ENCODE peak calls at places on chromosome X, in seven cellular contexts. I is coronary artery; X is A549; M is mucosa of descending colon; Q is neural progenitor cell; O is GM13976; J is activated CD8-positive, alpha-beta T cell treated with anti-CD3 and anti-CD28 coated beads for 36 hours. N is an unnamed sample.
A peak's percentile ranks its signal among the peaks of the same experiment; 100 is the strongest.

GRCh38 chrX:24395775-24396174 is 35.3 kb downstream of the SUPT20HL1 start:
- DNase-seq in I (no peak), X (peak; percentile 57), M (no peak), Q (peak; percentile 78), O (peak; percentile 51), J (peak; percentile 42), N (peak; percentile 8)

GRCh38 chrX:1592128-1592862 is 891 bp downstream of the AKAP17A start:
- DNase-seq in I (no peak), X (no peak), M (peak; percentile 71), Q (no peak), O (peak; percentile 78), J (peak; percentile 60), N (peak; percentile 62)

GRCh38 chrX:1368385-1368698 is 23.6 kb downstream of the SLC25A6 start:
- DNase-seq in I (no peak), X (no peak), M (no peak), Q (no peak), O (no peak), J (no peak), N (no peak)

GRCh38 chrX:141341341-141341740 is 99.0 kb upstream of the SPANXC start:
- DNase-seq in I (no peak), X (peak; percentile 13), M (no peak), Q (no peak), O (no peak), J (no peak), N (no peak)

GRCh38 chrX:66163447-66163846 is 600 bp upstream of the HEPH start:
- DNase-seq in I (no peak), X (no peak), M (no peak), Q (no peak), O (no peak), J (no peak), N (no peak)

GRCh38 chrX:1071351-1071750 is 141.1 kb downstream of the CRLF2 start:
- DNase-seq in I (no peak), X (no peak), M (no peak), Q (no peak), O (no peak), J (no peak), N (no peak)

GRCh38 chrX:150869450-150869849 is 29.0 kb downstream of the CD99L2 start:
- DNase-seq in I (no peak), X (no peak), M (peak; percentile 56), Q (no peak), O (no peak), J (no peak), N (peak; percentile 36)

GRCh38 chrX:136828830-136829229 is 48.1 kb upstream of the ARHGEF6 start:
- DNase-seq in I (no peak), X (no peak), M (no peak), Q (no peak), O (no peak), J (no peak), N (no peak)

GRCh38 chrX:26851981-26852380 is 611.2 kb downstream of the PPP4R3C start:
- DNase-seq in I (no peak), X (no peak), M (no peak), Q (peak; percentile 44), O (no peak), J (no peak), N (no peak)

GRCh38 chrX:31098081-31098480 is 26.2 kb upstream of the FTHL17 start:
- DNase-seq in I (no peak), X (no peak), M (no peak), Q (no peak), O (no peak), J (no peak), N (no peak)

GRCh38 chrX:130645955-130646583 is 244.3 kb downstream of the RBMX2 start:
- DNase-seq in I (no peak), X (no peak), M (no peak), Q (no peak), O (no peak), J (no peak), N (no peak)

GRCh38 chrX:50327235-50327634 is 122.7 kb downstream of the CCNB3 start:
- DNase-seq in I (no peak), X (no peak), M (no peak), Q (no peak), O (no peak), J (no peak), N (no peak)

GRCh38 chrX:130916636-130917422 is 13.8 kb upstream of the ENOX2 start:
- DNase-seq in I (no peak), X (peak; percentile 44), M (no peak), Q (peak; percentile 56), O (peak; percentile 51), J (peak; percentile 39), N (peak; percentile 10)

GRCh38 chrX:112688242-112688641 is 8.5 kb upstream of the LHFPL1 start:
- DNase-seq in I (no peak), X (no peak), M (no peak), Q (no peak), O (no peak), J (no peak), N (no peak)

GRCh38 chrX:123217728-123218127 is 33.6 kb downstream of the GRIA3 start:
- DNase-seq in I (no peak), X (no peak), M (no peak), Q (no peak), O (no peak), J (no peak), N (no peak)

GRCh38 chrX:123217077-123217476 is 33.0 kb downstream of the GRIA3 start:
- DNase-seq in I (no peak), X (no peak), M (no peak), Q (no peak), O (no peak), J (no peak), N (no peak)

GRCh38 chrX:153063315-153063714 is 7.0 kb downstream of the PNMA3 start:
- DNase-seq in I (no peak), X (no peak), M (no peak), Q (no peak), O (no peak), J (no peak), N (no peak)

GRCh38 chrX:43860646-43861370 is 21.4 kb downstream of the MAOB start:
- DNase-seq in I (no peak), X (peak; percentile 12), M (no peak), Q (no peak), O (no peak), J (no peak), N (no peak)

GRCh38 chrX:109350621-109351020 is 131.3 kb downstream of the GUCY2F start:
- DNase-seq in I (no peak), X (no peak), M (no peak), Q (no peak), O (no peak), J (no peak), N (no peak)

GRCh38 chrX:105872921-105873320 is 50.6 kb downstream of the NRK start:
- DNase-seq in I (no peak), X (no peak), M (no peak), Q (no peak), O (no peak), J (no peak), N (no peak)

GRCh38 chrX:11908371-11908770 is 150.3 kb downstream of the MSL3 start:
- DNase-seq in I (no peak), X (peak; percentile 8), M (no peak), Q (peak; percentile 36), O (peak; percentile 11), J (peak; percentile 34), N (peak; percentile 13)

GRCh38 chrX:119728487-119728886 is 29.9 kb upstream of the SOWAHD start:
- DNase-seq in I (no peak), X (peak; percentile 13), M (no peak), Q (peak; percentile 20), O (no peak), J (no peak), N (no peak)

GRCh38 chrX:32873786-32874185 is 337.6 kb downstream of the DMD start:
- DNase-seq in I (no peak), X (no peak), M (no peak), Q (no peak), O (no peak), J (no peak), N (no peak)

GRCh38 chrX:13387656-13388421 is 68.0 kb upstream of the ATXN3L start:
- DNase-seq in I (no peak), X (no peak), M (no peak), Q (no peak), O (no peak), J (peak; percentile 38), N (peak; percentile 16)

GRCh38 chrX:36573720-36574119 is 434.4 kb upstream of the FAM47C start:
- DNase-seq in I (no peak), X (no peak), M (no peak), Q (no peak), O (no peak), J (no peak), N (no peak)

GRCh38 chrX:45515262-45516215 is 314.9 kb upstream of the DIPK2B start:
- DNase-seq in I (peak; percentile 79), X (peak; percentile 56), M (peak; percentile 54), Q (peak; percentile 49), O (peak; percentile 13), J (peak; percentile 38), N (no peak)
- TF ChIP-seq CTCF in I (no peak), X (peak; percentile 79), M (no peak), Q (peak; percentile 62), O (no peak), J (peak; percentile 38), N (peak; percentile 60)

DNA sequence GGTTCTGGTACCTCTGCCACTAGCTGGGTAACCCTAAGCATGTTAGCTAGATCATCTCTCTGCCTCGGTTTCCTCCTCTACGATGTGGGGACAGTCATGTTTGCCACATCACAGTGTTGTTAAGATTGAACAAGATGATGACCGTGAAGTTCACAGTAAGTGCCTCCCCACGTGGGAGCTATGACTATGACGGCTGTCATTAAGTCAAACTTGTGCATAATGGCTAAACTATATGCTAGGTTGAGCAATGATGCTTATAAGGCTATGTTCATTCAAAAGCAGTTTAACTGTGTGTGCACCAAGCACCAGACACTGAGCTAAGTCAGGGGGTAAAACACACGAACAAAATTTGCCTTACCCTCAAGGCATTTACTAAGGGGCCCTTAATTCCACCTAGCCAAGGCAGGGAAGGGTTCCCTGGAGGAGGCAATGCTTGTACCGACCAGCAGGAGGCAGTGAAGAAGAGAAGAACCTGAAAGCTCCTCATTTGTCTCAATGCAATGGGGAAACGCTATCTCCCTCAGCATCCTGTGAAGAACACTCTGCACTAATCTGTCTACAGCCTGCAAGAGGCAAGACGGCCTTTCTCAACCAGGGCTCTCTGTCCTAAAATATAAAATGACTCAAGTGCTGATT is 52.9 kb downstream of the MAP7D2 start:
- DNase-seq in I (no peak), X (no peak), M (no peak), Q (no peak), O (no peak), J (peak; percentile 10), N (no peak)
- TF ChIP-seq CTCF in I (no peak), X (no peak), M (no peak), Q (peak; percentile 35), O (no peak), J (no peak), N (peak; percentile 50)

DNA sequence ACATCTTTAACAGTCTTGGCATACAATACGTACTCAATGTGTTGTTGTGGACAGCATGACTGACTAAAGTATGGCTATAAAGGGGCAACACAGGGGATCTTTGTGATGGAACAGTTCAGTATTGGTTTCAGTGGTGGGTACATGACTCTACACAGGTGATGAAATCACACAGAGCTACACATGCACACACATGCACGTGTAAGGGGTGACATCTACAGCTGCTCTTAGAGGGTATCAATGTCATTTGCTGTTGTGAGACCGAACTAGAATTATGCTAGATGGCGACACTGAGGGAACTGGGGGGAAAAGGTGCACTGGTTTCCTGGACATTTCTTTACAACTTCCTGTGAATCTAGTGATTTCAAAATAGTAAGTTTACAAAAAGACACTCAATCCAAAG is 22.1 kb downstream of the GAB3 start:
- DNase-seq in I (no peak), X (no peak), M (no peak), Q (no peak), O (no peak), J (peak; percentile 18), N (no peak)
- TF ChIP-seq CTCF in I (no peak), X (no peak), M (no peak), Q (no peak), O (no peak), J (no peak), N (no peak)

GRCh38 chrX:17919896-17920446 is 58.9 kb upstream of the RAI2 start:
- DNase-seq in I (no peak), X (no peak), M (no peak), Q (no peak), O (no peak), J (no peak), N (no peak)
- TF ChIP-seq CTCF in I (no peak), X (no peak), M (no peak), Q (no peak), O (no peak), J (no peak), N (no peak)

N was measured in GM06990.